ENCODE peak calls at places on chromosomes 16 and 17, in nine cellular contexts. One of them, this sample, is unnamed.

GRCh38 chr17:60416368-60416925 is 5.8 kb upstream of the CHCT1 start:
- DNase-seq in CD4-positive, alpha-beta T cell: no peak
- DNase-seq in AG09319: no peak
- DNase-seq in endothelial cell: no peak
- DNase-seq in nephron progenitor cell: no peak
- DNase-seq in epithelial cell of esophagus: no peak
- DNase-seq in stomach: no peak
- DNase-seq in transverse colon: no peak
- DNase-seq in neural progenitor cell: no peak
- DNase-seq in this sample: no peak

GRCh38 chr17:35312790-35313711 is 60.4 kb downstream of the SLFN11 start:
- DNase-seq in transverse colon: peak
- DNase-seq in neural progenitor cell: peak
- DNase-seq in AG09319: peak
- DNase-seq in epithelial cell of esophagus: peak
- DNase-seq in nephron progenitor cell: peak
- DNase-seq in stomach: peak
- DNase-seq in endothelial cell: peak
- DNase-seq in CD4-positive, alpha-beta T cell: peak
- DNase-seq in this sample: peak

GRCh38 chr17:39737761-39738567 is at the start of gene GRB7:
- DNase-seq in endothelial cell: no peak
- DNase-seq in CD4-positive, alpha-beta T cell: no peak
- DNase-seq in nephron progenitor cell: peak
- DNase-seq in epithelial cell of esophagus: peak
- DNase-seq in neural progenitor cell: peak
- DNase-seq in AG09319: no peak
- DNase-seq in transverse colon: peak
- DNase-seq in stomach: peak
- DNase-seq in this sample: no peak

GRCh38 chr17:65345261-65346060 is 208.3 kb downstream of the RGS9 start:
- DNase-seq in stomach: no peak
- DNase-seq in CD4-positive, alpha-beta T cell: no peak
- DNase-seq in AG09319: no peak
- DNase-seq in transverse colon: no peak
- DNase-seq in neural progenitor cell: no peak
- DNase-seq in epithelial cell of esophagus: no peak
- DNase-seq in nephron progenitor cell: no peak
- DNase-seq in endothelial cell: no peak
- DNase-seq in this sample: no peak

GRCh38 chr17:15744885-15745284 is 12.8 kb downstream of the TBC1D26 start:
- DNase-seq in stomach: no peak
- DNase-seq in neural progenitor cell: no peak
- DNase-seq in nephron progenitor cell: no peak
- DNase-seq in transverse colon: no peak
- DNase-seq in CD4-positive, alpha-beta T cell: no peak
- DNase-seq in endothelial cell: no peak
- DNase-seq in AG09319: no peak
- DNase-seq in epithelial cell of esophagus: no peak
- DNase-seq in this sample: no peak

GRCh38 chr16:89022051-89022836 is 45.2 kb upstream of the CBFA2T3 start:
- DNase-seq in CD4-positive, alpha-beta T cell: no peak
- DNase-seq in AG09319: no peak
- DNase-seq in epithelial cell of esophagus: no peak
- DNase-seq in transverse colon: no peak
- DNase-seq in nephron progenitor cell: no peak
- DNase-seq in neural progenitor cell: no peak
- DNase-seq in endothelial cell: no peak
- DNase-seq in stomach: no peak
- DNase-seq in this sample: no peak

GRCh38 chr16:14300631-14301149 is 229.6 kb downstream of the MRTFB start:
- DNase-seq in neural progenitor cell: peak
- DNase-seq in AG09319: peak
- DNase-seq in stomach: peak
- DNase-seq in endothelial cell: peak
- DNase-seq in nephron progenitor cell: peak
- DNase-seq in CD4-positive, alpha-beta T cell: no peak
- DNase-seq in epithelial cell of esophagus: peak
- DNase-seq in transverse colon: peak
- DNase-seq in this sample: no peak

GRCh38 chr17:4539025-4539424 is 16.2 kb downstream of the MYBBP1A start:
- DNase-seq in neural progenitor cell: no peak
- DNase-seq in AG09319: no peak
- DNase-seq in epithelial cell of esophagus: no peak
- DNase-seq in nephron progenitor cell: no peak
- DNase-seq in stomach: no peak
- DNase-seq in CD4-positive, alpha-beta T cell: no peak
- DNase-seq in transverse colon: no peak
- DNase-seq in endothelial cell: no peak
- DNase-seq in this sample: no peak

GRCh38 chr17:70374496-70374895 is 205.2 kb downstream of the KCNJ2 start:
- DNase-seq in neural progenitor cell: no peak
- DNase-seq in endothelial cell: no peak
- DNase-seq in stomach: no peak
- DNase-seq in epithelial cell of esophagus: no peak
- DNase-seq in nephron progenitor cell: no peak
- DNase-seq in transverse colon: no peak
- DNase-seq in CD4-positive, alpha-beta T cell: no peak
- DNase-seq in AG09319: no peak
- DNase-seq in this sample: no peak
- TF ChIP-seq CTCF in neural progenitor cell: no peak
- TF ChIP-seq CTCF in endothelial cell: no peak
- TF ChIP-seq CTCF in stomach: no peak
- TF ChIP-seq CTCF in epithelial cell of esophagus: no peak
- TF ChIP-seq CTCF in nephron progenitor cell: no peak
- TF ChIP-seq CTCF in transverse colon: no peak
- TF ChIP-seq CTCF in CD4-positive, alpha-beta T cell: no peak
- TF ChIP-seq CTCF in AG09319: no peak
- TF ChIP-seq CTCF in this sample: no peak

DNA sequence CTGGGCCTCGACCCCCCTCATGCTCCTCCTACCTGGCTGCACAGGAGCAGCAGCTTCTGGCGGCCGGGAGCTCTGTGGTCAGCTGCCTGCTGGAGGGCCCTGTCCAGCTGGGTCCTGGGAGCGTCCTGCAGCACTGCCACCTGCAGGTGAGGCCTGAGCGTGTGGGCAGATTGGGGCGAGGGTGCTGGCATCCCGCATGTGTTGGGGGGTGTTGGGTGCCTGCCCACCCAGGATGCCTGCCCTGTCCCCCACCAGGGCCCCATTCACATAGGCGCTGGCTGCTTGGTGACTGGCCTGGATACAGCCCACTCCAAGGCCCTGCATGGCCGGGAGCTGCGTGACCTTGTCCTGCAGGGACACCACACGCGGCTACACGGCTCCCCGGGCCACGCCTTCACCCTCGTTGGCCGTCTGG is 16.5 kb downstream of the FCSK start:
- DNase-seq in nephron progenitor cell: peak
- DNase-seq in neural progenitor cell: peak
- DNase-seq in epithelial cell of esophagus: no peak
- DNase-seq in stomach: peak
- DNase-seq in endothelial cell: peak
- DNase-seq in AG09319: no peak
- DNase-seq in transverse colon: peak
- DNase-seq in CD4-positive, alpha-beta T cell: no peak
- DNase-seq in this sample: no peak
- TF ChIP-seq CTCF in nephron progenitor cell: peak
- TF ChIP-seq CTCF in neural progenitor cell: peak
- TF ChIP-seq CTCF in epithelial cell of esophagus: peak
- TF ChIP-seq CTCF in stomach: peak
- TF ChIP-seq CTCF in endothelial cell: no peak
- TF ChIP-seq CTCF in AG09319: peak
- TF ChIP-seq CTCF in transverse colon: peak
- TF ChIP-seq CTCF in CD4-positive, alpha-beta T cell: no peak
- TF ChIP-seq CTCF in this sample: no peak

GRCh38 chr17:81907219-81908145 is 3.7 kb downstream of the PCYT2 start:
- DNase-seq in stomach: no peak
- DNase-seq in transverse colon: no peak
- DNase-seq in nephron progenitor cell: no peak
- DNase-seq in endothelial cell: no peak
- DNase-seq in CD4-positive, alpha-beta T cell: no peak
- DNase-seq in neural progenitor cell: no peak
- DNase-seq in AG09319: no peak
- DNase-seq in epithelial cell of esophagus: no peak
- DNase-seq in this sample: no peak
- TF ChIP-seq CTCF in stomach: no peak
- TF ChIP-seq CTCF in transverse colon: no peak
- TF ChIP-seq CTCF in nephron progenitor cell: no peak
- TF ChIP-seq CTCF in endothelial cell: no peak
- TF ChIP-seq CTCF in CD4-positive, alpha-beta T cell: no peak
- TF ChIP-seq CTCF in neural progenitor cell: peak
- TF ChIP-seq CTCF in AG09319: no peak
- TF ChIP-seq CTCF in epithelial cell of esophagus: no peak
- TF ChIP-seq CTCF in this sample: no peak

GRCh38 chr17:43006639-43007551 is at the start of gene IFI35:
- DNase-seq in CD4-positive, alpha-beta T cell: peak
- DNase-seq in transverse colon: peak
- DNase-seq in nephron progenitor cell: peak
- DNase-seq in epithelial cell of esophagus: peak
- DNase-seq in AG09319: peak
- DNase-seq in stomach: peak
- DNase-seq in neural progenitor cell: peak
- DNase-seq in endothelial cell: peak
- DNase-seq in this sample: peak
- TF ChIP-seq CTCF in CD4-positive, alpha-beta T cell: peak
- TF ChIP-seq CTCF in transverse colon: peak
- TF ChIP-seq CTCF in nephron progenitor cell: no peak
- TF ChIP-seq CTCF in epithelial cell of esophagus: peak
- TF ChIP-seq CTCF in AG09319: peak
- TF ChIP-seq CTCF in stomach: peak
- TF ChIP-seq CTCF in neural progenitor cell: peak
- TF ChIP-seq CTCF in endothelial cell: no peak
- TF ChIP-seq CTCF in this sample: no peak

GRCh38 chr17:27455914-27456680 is at the start of gene KSR1:
- DNase-seq in transverse colon: peak
- DNase-seq in nephron progenitor cell: peak
- DNase-seq in CD4-positive, alpha-beta T cell: peak
- DNase-seq in stomach: peak
- DNase-seq in neural progenitor cell: peak
- DNase-seq in AG09319: peak
- DNase-seq in epithelial cell of esophagus: peak
- DNase-seq in endothelial cell: peak
- DNase-seq in this sample: peak
- TF ChIP-seq CTCF in transverse colon: peak
- TF ChIP-seq CTCF in nephron progenitor cell: peak
- TF ChIP-seq CTCF in CD4-positive, alpha-beta T cell: peak
- TF ChIP-seq CTCF in stomach: peak
- TF ChIP-seq CTCF in neural progenitor cell: peak
- TF ChIP-seq CTCF in AG09319: peak
- TF ChIP-seq CTCF in epithelial cell of esophagus: peak
- TF ChIP-seq CTCF in endothelial cell: peak
- TF ChIP-seq CTCF in this sample: no peak

DNA sequence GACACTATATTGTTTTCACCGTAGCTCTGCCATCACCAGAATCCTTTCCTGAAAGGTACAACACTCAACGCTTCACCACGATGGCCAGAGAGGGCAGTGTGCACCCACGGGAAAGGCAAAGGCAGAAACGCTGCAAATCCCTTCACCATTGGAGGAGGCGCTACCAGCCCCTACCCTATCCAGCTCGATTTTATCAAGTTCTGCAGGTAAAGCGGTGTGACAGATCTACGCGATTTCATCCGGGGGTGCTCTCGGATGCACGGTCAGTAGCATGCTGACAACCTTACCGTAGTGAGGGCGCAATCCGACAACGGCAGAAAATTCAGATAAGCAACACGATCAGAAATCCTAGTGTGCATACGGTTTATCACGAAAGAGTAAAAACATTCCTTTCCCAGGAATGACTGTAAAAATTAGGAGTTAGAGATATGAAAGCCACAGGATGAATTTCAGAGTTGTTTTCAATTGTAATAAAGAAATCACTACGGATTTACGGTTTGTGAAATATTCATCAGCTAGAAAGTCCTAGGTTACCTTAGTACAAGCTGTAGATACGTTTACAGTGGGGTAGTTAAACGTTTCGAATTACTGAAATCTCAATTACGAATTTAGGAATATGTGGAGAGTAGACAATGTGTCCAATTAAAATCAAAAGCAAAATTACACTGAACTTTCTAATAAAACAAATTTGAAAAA is 1.8 kb downstream of the NETO2 start:
- DNase-seq in AG09319: peak
- DNase-seq in epithelial cell of esophagus: peak
- DNase-seq in transverse colon: peak
- DNase-seq in endothelial cell: peak
- DNase-seq in stomach: peak
- DNase-seq in neural progenitor cell: peak
- DNase-seq in CD4-positive, alpha-beta T cell: peak
- DNase-seq in nephron progenitor cell: peak
- DNase-seq in this sample: peak
- TF ChIP-seq CTCF in AG09319: peak
- TF ChIP-seq CTCF in epithelial cell of esophagus: peak
- TF ChIP-seq CTCF in transverse colon: peak
- TF ChIP-seq CTCF in endothelial cell: peak
- TF ChIP-seq CTCF in stomach: peak
- TF ChIP-seq CTCF in neural progenitor cell: peak
- TF ChIP-seq CTCF in CD4-positive, alpha-beta T cell: peak
- TF ChIP-seq CTCF in nephron progenitor cell: peak
- TF ChIP-seq CTCF in this sample: no peak

DNA sequence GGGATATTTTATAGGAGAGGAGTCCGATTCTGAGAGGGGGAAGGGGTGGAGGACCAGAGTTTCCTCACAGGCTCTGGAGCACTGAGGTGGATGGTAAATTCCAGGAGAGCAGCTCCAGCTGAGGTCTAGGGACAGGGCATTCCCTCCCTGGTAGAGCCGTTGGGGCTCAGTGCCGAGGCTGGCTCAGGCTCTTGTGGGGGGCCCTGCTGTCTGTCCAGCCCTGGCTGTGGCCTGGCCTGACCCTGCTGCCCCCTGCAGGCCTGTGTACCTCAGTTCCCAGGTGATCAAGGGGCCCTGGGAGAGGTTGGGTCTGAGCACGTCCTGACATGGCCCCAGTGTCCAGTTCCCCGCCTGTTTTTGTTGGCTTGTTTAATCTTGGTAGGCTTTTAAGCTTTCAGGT is 16.8 kb downstream of the ZNF750 start:
- DNase-seq in epithelial cell of esophagus: no peak
- DNase-seq in AG09319: no peak
- DNase-seq in nephron progenitor cell: no peak
- DNase-seq in endothelial cell: peak
- DNase-seq in CD4-positive, alpha-beta T cell: no peak
- DNase-seq in neural progenitor cell: peak
- DNase-seq in transverse colon: no peak
- DNase-seq in stomach: no peak
- DNase-seq in this sample: no peak
- TF ChIP-seq CTCF in epithelial cell of esophagus: no peak
- TF ChIP-seq CTCF in AG09319: peak
- TF ChIP-seq CTCF in nephron progenitor cell: no peak
- TF ChIP-seq CTCF in endothelial cell: peak
- TF ChIP-seq CTCF in CD4-positive, alpha-beta T cell: no peak
- TF ChIP-seq CTCF in neural progenitor cell: peak
- TF ChIP-seq CTCF in transverse colon: no peak
- TF ChIP-seq CTCF in stomach: no peak
- TF ChIP-seq CTCF in this sample: no peak

GRCh38 chr17:14515015-14515414 is 214.1 kb downstream of the HS3ST3B1 start:
- DNase-seq in nephron progenitor cell: no peak
- DNase-seq in transverse colon: no peak
- DNase-seq in CD4-positive, alpha-beta T cell: no peak
- DNase-seq in endothelial cell: no peak
- DNase-seq in neural progenitor cell: no peak
- DNase-seq in stomach: no peak
- DNase-seq in AG09319: no peak
- DNase-seq in epithelial cell of esophagus: no peak
- DNase-seq in this sample: no peak
- TF ChIP-seq CTCF in nephron progenitor cell: no peak
- TF ChIP-seq CTCF in transverse colon: no peak
- TF ChIP-seq CTCF in CD4-positive, alpha-beta T cell: no peak
- TF ChIP-seq CTCF in endothelial cell: no peak
- TF ChIP-seq CTCF in neural progenitor cell: no peak
- TF ChIP-seq CTCF in stomach: no peak
- TF ChIP-seq CTCF in AG09319: no peak
- TF ChIP-seq CTCF in epithelial cell of esophagus: peak
- TF ChIP-seq CTCF in this sample: no peak

GRCh38 chr17:49378311-49378710 is 16.3 kb upstream of the ZNF652 start:
- DNase-seq in endothelial cell: no peak
- DNase-seq in CD4-positive, alpha-beta T cell: no peak
- DNase-seq in nephron progenitor cell: no peak
- DNase-seq in AG09319: no peak
- DNase-seq in epithelial cell of esophagus: no peak
- DNase-seq in stomach: no peak
- DNase-seq in neural progenitor cell: no peak
- DNase-seq in transverse colon: no peak
- DNase-seq in this sample: no peak
- TF ChIP-seq CTCF in endothelial cell: no peak
- TF ChIP-seq CTCF in CD4-positive, alpha-beta T cell: no peak
- TF ChIP-seq CTCF in nephron progenitor cell: no peak
- TF ChIP-seq CTCF in AG09319: no peak
- TF ChIP-seq CTCF in epithelial cell of esophagus: no peak
- TF ChIP-seq CTCF in stomach: no peak
- TF ChIP-seq CTCF in neural progenitor cell: no peak
- TF ChIP-seq CTCF in transverse colon: no peak
- TF ChIP-seq CTCF in this sample: no peak

This sample was measured in activated B cell treated with CpG ODN at 0.5 μM for 24 hours.